ENCODE peak calls at places on chromosomes 2 and 18, in ten cellular contexts. H, S, T, Z, O, R, D, A, I and F are unnamed samples.
A peak's percentile ranks its signal among the peaks of the same experiment; 100 is the strongest.

GRCh38 chr2:70937866-70938579 is 2.3 kb downstream of the ATP6V1B1 start:
- DNase-seq in I (no peak), D (peak; percentile 38), Z (no peak), T (no peak), H (no peak), R (peak; percentile 44), O (no peak), A (no peak), S (no peak), F (no peak)

GRCh38 chr2:201235865-201236811 is 24.2 kb upstream of the CASP8 start:
- DNase-seq in O (peak; percentile 87), I (no peak), H (peak; percentile 63), A (peak; percentile 80), S (peak; percentile 63), T (no peak), R (peak; percentile 74), Z (peak; percentile 88), D (peak; percentile 60), F (peak; percentile 46)

GRCh38 chr18:75959150-75959549 is 531.6 kb upstream of the SMIM21 start:
- DNase-seq in S (no peak), D (no peak), I (no peak), T (no peak), A (no peak), H (no peak), O (no peak), R (no peak), Z (no peak), F (no peak)

GRCh38 chr2:174607989-174608865 is 10.6 kb upstream of the WIPF1 start:
- DNase-seq in R (no peak), O (peak; percentile 30), H (no peak), A (peak; percentile 86), T (no peak), Z (no peak), S (no peak), D (no peak), I (no peak), F (no peak)

GRCh38 chr2:178426388-178426787 is 24.6 kb downstream of the PRKRA start:
- DNase-seq in T (no peak), O (peak; percentile 13), A (no peak), I (no peak), S (no peak), H (no peak), Z (no peak), D (no peak), R (no peak), F (no peak)

GRCh38 chr2:190581997-190582396 is 47.5 kb upstream of the NEMP2 start:
- DNase-seq in I (no peak), A (no peak), S (no peak), D (no peak), R (no peak), T (no peak), O (no peak), H (no peak), Z (no peak), F (no peak)

GRCh38 chr2:62398295-62398855 is 107.6 kb downstream of the TMEM17 start:
- DNase-seq in Z (no peak), R (no peak), T (no peak), S (no peak), I (no peak), D (no peak), A (no peak), H (no peak), O (no peak), F (no peak)

GRCh38 chr2:222043897-222044296 is 254.9 kb downstream of the PAX3 start:
- DNase-seq in Z (no peak), S (no peak), H (no peak), R (no peak), I (no peak), T (no peak), A (no peak), O (no peak), D (no peak), F (no peak)

DNA sequence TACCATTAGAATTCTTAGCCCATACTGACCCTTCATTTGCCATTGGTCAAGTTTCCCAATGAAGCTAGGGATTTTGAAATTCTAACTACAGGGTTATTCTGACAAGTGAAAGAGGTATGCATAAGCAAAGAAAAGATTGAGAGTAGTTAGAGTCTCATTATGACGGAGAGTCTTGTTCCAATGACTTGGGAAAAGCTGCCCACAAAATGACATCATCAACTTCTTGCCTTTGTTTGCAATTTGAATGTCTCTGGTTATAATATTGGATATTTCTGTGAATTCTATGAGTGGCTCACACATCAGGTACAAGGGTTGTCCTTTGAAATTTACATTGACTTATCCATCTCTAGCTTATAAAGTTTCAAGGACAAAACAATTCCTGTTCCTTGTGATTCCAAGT is 772.2 kb downstream of the TRIB2 start:
- DNase-seq in Z (no peak), A (no peak), T (no peak), D (no peak), S (no peak), O (no peak), R (no peak), H (no peak), I (no peak), F (no peak)
- H3K9me3 ChIP-seq in Z (no peaks in the 10 kb centered on the region), A (no peaks in the 10 kb centered on the region), T (no peaks in the 10 kb centered on the region), D (no peaks in the 10 kb centered on the region), S (no peaks in the 10 kb centered on the region), O (no peaks in the 10 kb centered on the region), R (no peaks in the 10 kb centered on the region), H (no peaks in the 10 kb centered on the region), I (no peaks in the 10 kb centered on the region), F (no peaks in the 10 kb centered on the region)

DNA sequence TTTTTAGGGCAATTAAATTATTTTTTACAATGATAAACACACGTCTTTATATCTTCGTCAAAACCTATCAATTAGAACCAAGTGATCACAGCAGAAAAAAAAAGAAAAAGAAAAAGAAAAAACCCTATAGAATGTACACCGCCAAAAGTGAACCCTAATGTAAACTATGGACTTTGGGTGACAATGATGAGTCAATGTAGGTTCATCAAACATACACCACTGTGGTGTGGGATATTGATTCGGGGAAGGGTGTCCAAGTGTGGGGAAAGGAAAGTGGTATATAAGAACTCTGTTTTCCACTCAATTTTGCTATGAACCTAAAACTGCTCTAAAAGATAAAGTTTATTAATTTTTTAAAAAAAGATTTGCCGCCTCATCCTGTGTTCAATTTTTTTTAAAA is 85.1 kb downstream of the DYNC1I2 start:
- DNase-seq in D (no peak), T (no peak), A (no peak), O (no peak), S (no peak), R (no peak), Z (no peak), I (no peak), H (no peak), F (no peak)
- H3K27ac ChIP-seq in D (no peak overlapping the region), T (no peak overlapping the region), A (no peak overlapping the region), O (no peak overlapping the region), S (no peak overlapping the region), R (no peak overlapping the region), Z (no peak overlapping the region), I (no peak overlapping the region), H (no peak overlapping the region), F (no peak overlapping the region)

GRCh38 chr18:32093523-32093922 is 1.8 kb downstream of the RNF138 start:
- DNase-seq in A (no peak), T (no peak), R (no peak), S (no peak), I (no peak), O (no peak), Z (no peak), H (no peak), D (no peak), F (no peak)

GRCh38 chr18:32096936-32097335 is 5.3 kb downstream of the RNF138 start:
- DNase-seq in O (no peak), H (no peak), D (no peak), S (no peak), A (no peak), I (no peak), T (no peak), R (no peak), Z (no peak), F (no peak)

GRCh38 chr18:32093106-32093511 is 1.4 kb downstream of the RNF138 start:
- DNase-seq in D (peak; percentile 45), S (peak; percentile 59), O (peak; percentile 86), T (no peak), H (peak; percentile 67), A (peak; percentile 51), I (no peak), Z (peak; percentile 67), R (peak; percentile 77), F (peak; percentile 11)

GRCh38 chr18:32095571-32096229 is 4.0 kb downstream of the RNF138 start:
- DNase-seq in R (no peak), Z (no peak), H (no peak), S (no peak), T (no peak), I (no peak), A (no peak), O (no peak), D (no peak), F (no peak)

GRCh38 chr18:32095156-32095555 is 3.5 kb downstream of the RNF138 start:
- DNase-seq in D (no peak), Z (peak; percentile 11), R (no peak), S (no peak), H (no peak), A (no peak), O (no peak), I (no peak), T (no peak), F (no peak)
- H3K27me3 ChIP-seq in D (no peaks in the 10 kb centered on the region), Z (no peaks in the 10 kb centered on the region), R (no peaks in the 10 kb centered on the region), S (no peaks in the 10 kb centered on the region), H (no peaks in the 10 kb centered on the region), A (no peaks in the 10 kb centered on the region), O (no peaks in the 10 kb centered on the region), I (no peaks in the 10 kb centered on the region), T (no peaks in the 10 kb centered on the region), F (no peaks in the 10 kb centered on the region)

GRCh38 chr2:233362742-233363141 is 8.4 kb downstream of the DGKD start:
- DNase-seq in D (no peak), R (no peak), S (no peak), I (no peak), A (no peak), T (no peak), H (no peak), Z (no peak), O (no peak), F (no peak)

GRCh38 chr2:233363744-233364235 is 9.5 kb downstream of the DGKD start:
- DNase-seq in R (no peak), A (no peak), Z (no peak), S (no peak), I (no peak), T (no peak), O (no peak), H (no peak), D (no peak), F (no peak)

GRCh38 chr2:233367606-233368005 is 13.3 kb downstream of the DGKD start:
- DNase-seq in O (no peak), A (no peak), R (no peak), D (no peak), I (no peak), T (no peak), H (no peak), S (no peak), Z (no peak), F (no peak)

GRCh38 chr2:233368756-233369155 is 14.5 kb downstream of the DGKD start:
- DNase-seq in Z (no peak), A (no peak), I (no peak), D (no peak), S (no peak), R (no peak), H (no peak), O (no peak), T (no peak), F (no peak)

DNA sequence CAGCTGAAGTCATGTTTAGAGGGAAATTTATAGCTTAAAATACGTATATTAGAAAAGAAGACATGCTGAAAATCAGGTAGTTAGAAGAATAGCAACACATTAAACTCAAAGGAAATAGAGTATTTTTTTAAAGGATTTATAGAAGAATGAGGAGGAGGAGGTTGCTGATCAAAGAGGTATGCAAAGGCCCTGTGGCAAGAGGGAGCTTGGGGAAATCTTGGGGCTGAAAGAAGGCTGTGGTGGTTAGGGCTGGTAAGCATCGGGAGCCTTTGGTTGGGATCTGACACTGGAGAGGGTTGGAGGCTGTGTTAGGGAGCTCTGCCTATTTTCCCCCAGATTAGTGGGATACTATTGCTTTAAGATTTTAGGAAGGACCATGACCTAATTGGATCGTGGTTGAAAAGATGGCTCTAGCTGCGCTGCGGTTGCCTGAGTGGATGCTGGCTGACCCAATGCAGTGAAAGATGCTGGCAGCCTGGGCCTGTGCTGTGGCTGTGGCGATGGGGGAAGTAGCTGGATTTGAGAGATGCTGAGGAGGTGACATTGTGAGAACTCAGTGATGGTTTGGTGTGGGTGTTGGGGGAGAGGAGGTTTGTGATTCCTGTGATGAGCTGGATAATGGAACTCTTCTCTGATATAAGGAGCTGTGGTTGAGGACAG is 11.7 kb downstream of the DGKD start:
- DNase-seq in A (no peak), O (no peak), D (no peak), I (no peak), R (no peak), S (no peak), Z (no peak), H (no peak), T (no peak), F (no peak)
- H3K9me3 ChIP-seq in A (no peaks in the 10 kb centered on the region), O (no peaks in the 10 kb centered on the region), D (no peaks in the 10 kb centered on the region), I (no peaks in the 10 kb centered on the region), R (no peaks in the 10 kb centered on the region), S (no peaks in the 10 kb centered on the region), Z (no peaks in the 10 kb centered on the region), H (no peaks in the 10 kb centered on the region), T (no peaks in the 10 kb centered on the region), F (no peaks in the 10 kb centered on the region)